ENCODE peak calls at places on chromosomes 12 and 14, in ten cellular contexts. One of them, this sample, is unnamed.

GRCh38 chr12:8639936-8640335 is 22.7 kb downstream of the MFAP5 start:
- DNase-seq in IMR-90: no peak
- DNase-seq in NCI-H2081: no peak
- DNase-seq in naive thymus-derived CD8-positive, alpha-beta T cell: no peak
- DNase-seq in stimulated activated CD4-positive, alpha-beta T cell treated with anti-CD3 and anti-CD28 coated beads, Interleukin-12 subunit alpha, Interleukin-12 subunit beta, amount 100 ng/mL, for 48 hours: no peak
- DNase-seq in ACHN: no peak
- DNase-seq in SK-N-SH: no peak
- DNase-seq in HEK293T: no peak
- DNase-seq in head of caudate nucleus: no peak
- DNase-seq in germinal center: no peak
- DNase-seq in this sample: no peak

GRCh38 chr14:59118171-59118570 is 70.3 kb upstream of the DAAM1 start:
- DNase-seq in head of caudate nucleus: no peak
- DNase-seq in naive thymus-derived CD8-positive, alpha-beta T cell: no peak
- DNase-seq in ACHN: no peak
- DNase-seq in NCI-H2081: no peak
- DNase-seq in IMR-90: no peak
- DNase-seq in HEK293T: no peak
- DNase-seq in stimulated activated CD4-positive, alpha-beta T cell treated with anti-CD3 and anti-CD28 coated beads, Interleukin-12 subunit alpha, Interleukin-12 subunit beta, amount 100 ng/mL, for 48 hours: no peak
- DNase-seq in SK-N-SH: no peak
- DNase-seq in germinal center: no peak
- DNase-seq in this sample: no peak

GRCh38 chr14:28755930-28756895 is 10.4 kb upstream of the FOXG1 start:
- DNase-seq in NCI-H2081: no peak
- DNase-seq in IMR-90: no peak
- DNase-seq in naive thymus-derived CD8-positive, alpha-beta T cell: no peak
- DNase-seq in SK-N-SH: no peak
- DNase-seq in HEK293T: no peak
- DNase-seq in germinal center: no peak
- DNase-seq in head of caudate nucleus: peak
- DNase-seq in ACHN: no peak
- DNase-seq in stimulated activated CD4-positive, alpha-beta T cell treated with anti-CD3 and anti-CD28 coated beads, Interleukin-12 subunit alpha, Interleukin-12 subunit beta, amount 100 ng/mL, for 48 hours: no peak
- DNase-seq in this sample: no peak

GRCh38 chr14:50967104-50967503 is 22.8 kb upstream of the PYGL start:
- DNase-seq in NCI-H2081: no peak
- DNase-seq in HEK293T: no peak
- DNase-seq in naive thymus-derived CD8-positive, alpha-beta T cell: no peak
- DNase-seq in germinal center: no peak
- DNase-seq in ACHN: peak
- DNase-seq in stimulated activated CD4-positive, alpha-beta T cell treated with anti-CD3 and anti-CD28 coated beads, Interleukin-12 subunit alpha, Interleukin-12 subunit beta, amount 100 ng/mL, for 48 hours: no peak
- DNase-seq in head of caudate nucleus: no peak
- DNase-seq in SK-N-SH: no peak
- DNase-seq in IMR-90: peak
- DNase-seq in this sample: no peak

GRCh38 chr12:2797721-2798418 is 3.1 kb downstream of the FKBP4 start:
- DNase-seq in germinal center: no peak
- DNase-seq in stimulated activated CD4-positive, alpha-beta T cell treated with anti-CD3 and anti-CD28 coated beads, Interleukin-12 subunit alpha, Interleukin-12 subunit beta, amount 100 ng/mL, for 48 hours: no peak
- DNase-seq in NCI-H2081: no peak
- DNase-seq in SK-N-SH: no peak
- DNase-seq in ACHN: no peak
- DNase-seq in HEK293T: no peak
- DNase-seq in head of caudate nucleus: no peak
- DNase-seq in IMR-90: no peak
- DNase-seq in naive thymus-derived CD8-positive, alpha-beta T cell: no peak
- DNase-seq in this sample: no peak

GRCh38 chr12:26287666-26288408 is 92.5 kb downstream of the SSPN start:
- DNase-seq in ACHN: no peak
- DNase-seq in HEK293T: no peak
- DNase-seq in NCI-H2081: no peak
- DNase-seq in germinal center: no peak
- DNase-seq in IMR-90: no peak
- DNase-seq in SK-N-SH: no peak
- DNase-seq in stimulated activated CD4-positive, alpha-beta T cell treated with anti-CD3 and anti-CD28 coated beads, Interleukin-12 subunit alpha, Interleukin-12 subunit beta, amount 100 ng/mL, for 48 hours: no peak
- DNase-seq in naive thymus-derived CD8-positive, alpha-beta T cell: no peak
- DNase-seq in head of caudate nucleus: no peak
- DNase-seq in this sample: no peak

GRCh38 chr14:100575266-100575995 is 11.8 kb downstream of the BEGAIN start:
- DNase-seq in stimulated activated CD4-positive, alpha-beta T cell treated with anti-CD3 and anti-CD28 coated beads, Interleukin-12 subunit alpha, Interleukin-12 subunit beta, amount 100 ng/mL, for 48 hours: no peak
- DNase-seq in SK-N-SH: no peak
- DNase-seq in ACHN: no peak
- DNase-seq in HEK293T: no peak
- DNase-seq in IMR-90: no peak
- DNase-seq in germinal center: no peak
- DNase-seq in NCI-H2081: no peak
- DNase-seq in naive thymus-derived CD8-positive, alpha-beta T cell: no peak
- DNase-seq in head of caudate nucleus: no peak
- DNase-seq in this sample: no peak

GRCh38 chr12:4446335-4446734 is 720 bp upstream of the FGF6 start:
- DNase-seq in naive thymus-derived CD8-positive, alpha-beta T cell: no peak
- DNase-seq in HEK293T: no peak
- DNase-seq in IMR-90: no peak
- DNase-seq in germinal center: no peak
- DNase-seq in NCI-H2081: no peak
- DNase-seq in SK-N-SH: no peak
- DNase-seq in head of caudate nucleus: no peak
- DNase-seq in ACHN: no peak
- DNase-seq in stimulated activated CD4-positive, alpha-beta T cell treated with anti-CD3 and anti-CD28 coated beads, Interleukin-12 subunit alpha, Interleukin-12 subunit beta, amount 100 ng/mL, for 48 hours: no peak
- DNase-seq in this sample: no peak

GRCh38 chr14:67420102-67420739 is 8.3 kb upstream of the PLEK2 start:
- DNase-seq in ACHN: no peak
- DNase-seq in germinal center: peak
- DNase-seq in HEK293T: peak
- DNase-seq in stimulated activated CD4-positive, alpha-beta T cell treated with anti-CD3 and anti-CD28 coated beads, Interleukin-12 subunit alpha, Interleukin-12 subunit beta, amount 100 ng/mL, for 48 hours: peak
- DNase-seq in NCI-H2081: no peak
- DNase-seq in head of caudate nucleus: no peak
- DNase-seq in naive thymus-derived CD8-positive, alpha-beta T cell: peak
- DNase-seq in IMR-90: no peak
- DNase-seq in SK-N-SH: no peak
- DNase-seq in this sample: no peak

This sample was measured in iPS DF 6.9.